ENCODE peak calls at places on chromosomes 6 and 20, in four cellular contexts. O is GM12878, R is K562, L is HepG2. G is an unnamed sample.

GRCh38 chr6:5998741-5999687 is 7.7 kb downstream of the NRN1 start:
- DNase-seq in R (peak; percentile 23), L (no peak), O (no peak), G (peak; percentile 69)

GRCh38 chr6:10177703-10178102 is 237.2 kb downstream of the TFAP2A start:
- DNase-seq in L (no peak), O (no peak), R (no peak), G (no peak)

GRCh38 chr20:59002874-59003399 is 4.1 kb downstream of the CTSZ start:
- DNase-seq in O (no peak), R (no peak), L (no peak), G (no peak)

GRCh38 chr6:68747110-68747509 is 112.0 kb downstream of the ADGRB3 start:
- DNase-seq in O (no peak), R (no peak), L (no peak), G (no peak)

GRCh38 chr20:32920530-32921298 is 62.0 kb downstream of the EFCAB8 start:
- DNase-seq in R (no peak), O (no peak), L (no peak), G (no peak)

GRCh38 chr20:52142801-52143200 is 48.8 kb downstream of the ZFP64 start:
- DNase-seq in L (no peak), R (no peak), O (no peak), G (no peak)

GRCh38 chr20:8151371-8151770 is 19.3 kb downstream of the PLCB1 start:
- DNase-seq in R (no peak), L (no peak), O (no peak), G (no peak)

GRCh38 chr20:44990425-44990824 is 24.1 kb downstream of the STK4 start:
- DNase-seq in R (no peak), O (no peak), L (no peak), G (no peak)

GRCh38 chr6:104095661-104096416 is 763.9 kb downstream of the HACE1 start:
- DNase-seq in R (no peak), L (no peak), O (no peak), G (no peak)

GRCh38 chr6:124870611-124871201 is 91.5 kb upstream of the RNF217 start:
- DNase-seq in L (peak; percentile 14), R (no peak), O (no peak), G (no peak)

GRCh38 chr6:138515657-138516056 is 16.4 kb upstream of the NHSL1 start:
- DNase-seq in R (no peak), O (no peak), L (peak; percentile 60), G (no peak)

GRCh38 chr6:87737948-87738347 is 35.9 kb upstream of the AKIRIN2 start:
- DNase-seq in L (no peak), O (no peak), R (no peak), G (no peak)

GRCh38 chr6:87741001-87741650 is 39.1 kb upstream of the AKIRIN2 start:
- DNase-seq in R (no peak), L (no peak), O (no peak), G (no peak)

GRCh38 chr6:87738673-87739225 is 36.7 kb upstream of the AKIRIN2 start:
- DNase-seq in O (no peak), L (no peak), R (no peak), G (no peak)

GRCh38 chr6:87731818-87732661 is 30.0 kb upstream of the AKIRIN2 start:
- DNase-seq in O (peak; percentile 71), L (peak; percentile 86), R (no peak), G (no peak)

DNA sequence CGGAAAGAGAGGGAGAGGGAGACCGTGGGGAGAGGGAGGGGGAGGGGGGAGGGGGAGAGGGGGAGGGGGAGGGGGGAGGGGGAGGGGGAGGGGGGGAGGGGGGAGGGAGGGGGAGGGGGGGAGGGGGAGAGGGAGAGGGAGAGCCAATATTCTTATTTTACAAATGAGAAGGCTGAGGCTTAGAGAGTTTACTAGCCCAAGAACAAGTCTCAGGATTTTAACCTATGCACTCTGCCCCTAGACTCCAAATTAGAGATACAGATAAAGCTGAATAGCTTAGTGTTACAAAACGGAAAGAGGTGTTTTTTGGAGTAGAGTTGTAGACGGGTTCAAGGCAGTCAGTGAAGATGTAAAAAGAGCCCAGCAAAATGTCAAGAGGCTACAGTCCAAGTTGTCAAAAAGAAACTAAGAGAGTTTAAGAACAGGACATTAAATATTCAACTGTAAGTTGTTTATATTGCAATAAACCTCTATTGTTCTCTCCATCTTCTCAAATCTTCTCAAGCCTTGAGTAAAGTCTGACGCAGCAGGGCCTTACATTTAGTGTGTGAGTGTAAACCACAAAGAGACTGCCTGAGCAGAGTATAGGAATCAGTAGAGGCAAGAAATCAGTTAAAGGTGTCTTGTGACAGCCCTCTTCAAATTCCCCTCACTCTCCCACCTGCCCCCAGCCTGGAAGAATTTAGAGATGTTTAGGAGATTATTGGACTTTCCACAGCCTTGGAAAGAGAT is 34.9 kb upstream of the AKIRIN2 start:
- DNase-seq in L (no peak), O (no peak), R (no peak), G (no peak)
- TF ChIP-seq TCF7 in L (no peak), O (no peak), R (no peak), G (no peak)

GRCh38 chr20:38114353-38114791 is 50.7 kb downstream of the TGM2 start:
- DNase-seq in R (peak; percentile 37), L (no peak), O (no peak), G (no peak)
- TF ChIP-seq TCF7 in R (no peak), L (no peak), O (no peak), G (no peak)

GRCh38 chr6:79874531-79875132 is 72.7 kb downstream of the ELOVL4 start:
- DNase-seq in L (no peak), O (no peak), R (no peak), G (no peak)

GRCh38 chr6:79872986-79873385 is 74.4 kb downstream of the ELOVL4 start:
- DNase-seq in O (no peak), R (no peak), L (no peak), G (no peak)

GRCh38 chr6:79872303-79872702 is 75.0 kb downstream of the ELOVL4 start:
- DNase-seq in L (no peak), R (no peak), O (no peak), G (no peak)

GRCh38 chr6:79878142-79878748 is 69.1 kb downstream of the ELOVL4 start:
- DNase-seq in L (no peak), O (no peak), R (no peak), G (no peak)
- TF ChIP-seq TCF7 in L (no peak), O (no peak), R (no peak), G (no peak)

GRCh38 chr6:31081872-31082271 is 30.5 kb downstream of the C6orf15 start:
- DNase-seq in L (no peak), R (no peak), O (no peak), G (no peak)

GRCh38 chr6:31074406-31074805 is 38.0 kb downstream of the C6orf15 start:
- DNase-seq in R (no peak), O (no peak), L (no peak), G (no peak)

GRCh38 chr6:31075528-31075927 is 36.8 kb downstream of the C6orf15 start:
- DNase-seq in R (no peak), O (no peak), L (no peak), G (no peak)

GRCh38 chr6:31079656-31080261 is 32.6 kb downstream of the C6orf15 start:
- DNase-seq in O (no peak), L (peak; percentile 64), R (peak; percentile 46), G (peak; percentile 80)

GRCh38 chr6:31076611-31077010 is 35.8 kb downstream of the C6orf15 start:
- DNase-seq in L (no peak), O (no peak), R (no peak), G (no peak)
- TF ChIP-seq TCF7 in L (no peak), O (no peak), R (no peak), G (no peak)

DNA sequence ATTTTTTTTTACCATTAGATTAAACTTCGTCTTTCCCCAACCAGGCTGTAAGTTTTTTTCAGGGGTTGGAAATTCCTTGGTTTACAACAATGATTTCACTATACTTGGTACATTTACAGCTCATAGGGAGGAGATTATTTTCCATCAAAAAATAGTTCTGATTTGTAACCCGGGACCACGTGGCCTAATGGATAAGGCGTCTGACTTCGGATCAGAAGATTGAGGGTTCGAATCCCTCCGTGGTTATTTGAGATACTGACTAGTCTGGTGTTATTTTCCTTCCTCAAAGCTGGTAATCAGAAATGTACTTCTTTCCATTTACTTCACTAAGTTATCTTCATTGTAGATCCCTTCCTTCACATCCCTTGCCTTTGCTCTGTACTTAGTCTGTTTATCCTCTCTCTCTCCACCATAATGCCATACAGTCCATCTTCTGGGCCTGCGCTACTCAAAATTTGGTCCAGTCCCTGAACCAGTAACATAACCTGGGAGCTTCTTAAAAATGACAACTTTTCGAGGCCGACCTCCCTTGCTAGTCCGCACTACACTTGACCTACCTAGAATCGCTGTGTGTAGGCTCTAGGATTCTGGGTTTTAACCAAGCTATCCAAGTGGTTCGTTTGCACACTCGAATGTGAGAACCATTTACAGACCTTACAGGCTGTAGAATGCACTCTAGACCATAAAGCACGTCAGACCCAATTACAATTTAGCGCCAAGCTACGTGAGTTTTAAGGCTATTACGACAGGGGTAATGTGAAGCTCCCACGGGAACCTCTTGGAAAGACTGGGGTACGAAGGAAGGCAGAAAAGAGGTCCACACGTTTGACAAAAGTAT is 42.1 kb upstream of the BTN3A2 start:
- DNase-seq in L (peak; percentile 93), R (no peak), O (peak; percentile 87), G (peak; percentile 52)
- TF ChIP-seq TCF7 in L (no peak), R (no peak), O (no peak), G (no peak)

GRCh38 chr6:157022022-157022740 is 245.0 kb downstream of the ARID1B start:
- DNase-seq in L (peak; percentile 71), R (peak; percentile 98), O (no peak), G (peak; percentile 78)
- TF ChIP-seq TCF7 in L (no peak), R (no peak), O (no peak), G (no peak)

G was measured in WTC11.